ENCODE peak calls at places on chromosomes 13 and 19, in eight cellular contexts. X, Q, W, R, L, F, Z and Y are unnamed samples.

GRCh38 chr19:54257116-54257480 is at the start of gene LILRB5:
- DNase-seq in X (no peak), Q (no peak), W (no peak), R (no peak), L (no peak), F (peak; percentile 38), Z (no peak), Y (no peak)

GRCh38 chr13:73158851-73159250 is 100.0 kb downstream of the KLF5 start:
- DNase-seq in X (no peak), Q (no peak), W (peak; percentile 40), R (no peak), L (peak; percentile 83), F (no peak), Z (no peak), Y (no peak)

GRCh38 chr19:33629826-33630375 is 8.1 kb downstream of the CHST8 start:
- DNase-seq in X (no peak), Q (no peak), W (no peak), R (no peak), L (no peak), F (no peak), Z (no peak), Y (no peak)

GRCh38 chr13:69044629-69045028 is 1063.0 kb upstream of the ATXN8OS start:
- DNase-seq in X (no peak), Q (no peak), W (no peak), R (no peak), L (no peak), F (no peak), Z (no peak), Y (no peak)

GRCh38 chr13:49026851-49027250 is 51.1 kb downstream of the FNDC3A start:
- DNase-seq in X (no peak), Q (no peak), W (no peak), R (no peak), L (no peak), F (no peak), Z (no peak), Y (no peak)

GRCh38 chr19:53927745-53928144 is 18.7 kb downstream of the CACNG7 start:
- DNase-seq in X (no peak), Q (no peak), W (peak; percentile 58), R (peak; percentile 44), L (peak; percentile 19), F (peak; percentile 88), Z (no peak), Y (peak; percentile 73)

GRCh38 chr13:32423592-32423991 is 4.3 kb downstream of the N4BP2L1 start:
- DNase-seq in X (no peak), Q (no peak), W (no peak), R (no peak), L (no peak), F (no peak), Z (no peak), Y (no peak)

GRCh38 chr13:110359840-110360301 is 52.8 kb downstream of the COL4A2 start:
- DNase-seq in X (no peak), Q (no peak), W (peak; percentile 97), R (no peak), L (no peak), F (no peak), Z (no peak), Y (no peak)

GRCh38 chr19:35030257-35031071 is at the start of gene SCN1B:
- DNase-seq in X (peak; percentile 81), Q (no peak), W (peak; percentile 46), R (no peak), L (no peak), F (peak; percentile 78), Z (no peak), Y (peak; percentile 55)

GRCh38 chr13:102402292-102402691 is 444 bp upstream of the FGF14 start:
- DNase-seq in X (no peak), Q (no peak), W (no peak), R (peak; percentile 10), L (peak; percentile 25), F (peak; percentile 62), Z (no peak), Y (no peak)

GRCh38 chr13:60759499-60759898 is 362.5 kb downstream of the TDRD3 start:
- DNase-seq in X (no peak), Q (no peak), W (peak; percentile 26), R (no peak), L (peak; percentile 50), F (no peak), Z (no peak), Y (no peak)

GRCh38 chr19:44747739-44748425 is 626 bp upstream of the BCL3 start:
- DNase-seq in X (peak; percentile 87), Q (peak; percentile 52), W (no peak), R (peak; percentile 28), L (no peak), F (peak; percentile 59), Z (no peak), Y (no peak)

GRCh38 chr13:43036386-43037220 is 13.2 kb downstream of the DNAJC15 start:
- DNase-seq in X (no peak), Q (no peak), W (no peak), R (no peak), L (no peak), F (no peak), Z (no peak), Y (no peak)

GRCh38 chr13:110820311-110820710 is 94.6 kb downstream of the ANKRD10 start:
- DNase-seq in X (no peak), Q (no peak), W (no peak), R (no peak), L (no peak), F (peak; percentile 34), Z (no peak), Y (no peak)

GRCh38 chr19:7149956-7150705 is 80.6 kb downstream of the ZNF557 start:
- DNase-seq in X (peak; percentile 53), Q (no peak), W (no peak), R (no peak), L (no peak), F (no peak), Z (no peak), Y (no peak)

GRCh38 chr13:110397445-110397844 is 90.4 kb downstream of the COL4A2 start:
- DNase-seq in X (no peak), Q (peak; percentile 75), W (no peak), R (no peak), L (no peak), F (no peak), Z (no peak), Y (no peak)

GRCh38 chr19:39420769-39421168 is 8.3 kb downstream of the PLEKHG2 start:
- DNase-seq in X (no peak), Q (no peak), W (no peak), R (no peak), L (no peak), F (no peak), Z (no peak), Y (no peak)

GRCh38 chr19:49689133-49690072 is at the start of gene ADM5:
- DNase-seq in X (no peak), Q (no peak), W (no peak), R (no peak), L (no peak), F (peak; percentile 87), Z (no peak), Y (peak; percentile 60)
- TF ChIP-seq CTCF in X (peak; percentile 38), Q (peak; percentile 42), W (peak; percentile 79), R (peak; percentile 57), L (peak; percentile 82), F (peak; percentile 91), Z (peak; percentile 53), Y (peak; percentile 66)

GRCh38 chr13:30802953-30803478 is 67.7 kb downstream of the ALOX5AP start:
- DNase-seq in X (peak; percentile 91), Q (peak; percentile 87), W (peak; percentile 65), R (peak; percentile 60), L (no peak), F (peak; percentile 93), Z (peak; percentile 47), Y (peak; percentile 67)

GRCh38 chr13:30805132-30805537 is 69.8 kb downstream of the ALOX5AP start:
- DNase-seq in X (no peak), Q (no peak), W (no peak), R (no peak), L (no peak), F (no peak), Z (no peak), Y (no peak)

GRCh38 chr13:30805603-30806011 is 70.3 kb downstream of the ALOX5AP start:
- DNase-seq in X (no peak), Q (no peak), W (no peak), R (no peak), L (no peak), F (no peak), Z (no peak), Y (no peak)

GRCh38 chr13:30803791-30804190 is 68.4 kb downstream of the ALOX5AP start:
- DNase-seq in X (no peak), Q (no peak), W (no peak), R (no peak), L (no peak), F (no peak), Z (no peak), Y (no peak)

DNA sequence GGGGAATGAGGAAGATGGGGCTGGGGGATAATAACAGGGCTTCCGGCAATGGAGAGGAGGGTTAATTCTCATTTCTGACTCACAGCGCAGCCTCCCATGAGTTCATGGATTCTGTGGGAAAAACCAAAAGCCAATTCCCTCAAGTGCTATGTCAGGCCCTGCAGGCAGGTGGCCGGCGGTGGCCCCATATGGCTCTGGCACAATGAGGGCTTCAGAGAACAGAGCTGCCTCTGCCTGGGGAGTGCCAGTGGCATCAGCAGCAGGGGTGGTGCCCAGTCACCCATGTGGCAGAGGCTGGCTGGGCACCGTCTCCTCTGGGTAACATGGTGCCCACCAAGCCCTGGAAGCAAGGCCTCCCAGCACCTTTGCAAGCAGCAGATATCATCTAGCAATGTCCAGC is 69.1 kb downstream of the ALOX5AP start:
- DNase-seq in X (no peak), Q (no peak), W (no peak), R (no peak), L (no peak), F (no peak), Z (no peak), Y (no peak)
- TF ChIP-seq CTCF in X (no peak), Q (peak; percentile 24), W (peak; percentile 64), R (no peak), L (peak; percentile 23), F (peak; percentile 23), Z (no peak), Y (no peak)

DNA sequence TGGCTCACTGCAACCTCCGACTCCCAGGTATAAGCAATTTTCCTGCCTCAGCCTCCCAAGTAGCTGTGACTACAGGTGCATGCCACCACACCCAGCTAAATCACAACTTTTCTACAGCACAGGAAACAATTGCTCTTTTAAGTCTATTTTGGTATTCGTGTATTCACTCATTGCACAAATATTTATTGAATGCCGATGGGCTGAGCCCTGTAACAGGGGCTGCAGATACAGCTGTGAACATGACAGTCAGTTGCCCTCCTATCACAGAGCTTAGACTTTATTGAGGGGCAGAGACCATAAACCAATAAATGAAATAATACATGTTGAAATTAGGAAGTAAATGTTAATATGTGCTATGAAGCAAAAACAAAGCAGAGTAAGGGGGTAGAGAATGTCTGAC is 141.1 kb downstream of the MIPEP start:
- DNase-seq in X (no peak), Q (no peak), W (no peak), R (no peak), L (no peak), F (no peak), Z (no peak), Y (no peak)
- TF ChIP-seq CTCF in X (no peak), Q (no peak), W (no peak), R (no peak), L (no peak), F (no peak), Z (no peak), Y (no peak)

GRCh38 chr19:5302396-5302795 is 38.2 kb downstream of the PTPRS start:
- DNase-seq in X (no peak), Q (no peak), W (no peak), R (no peak), L (no peak), F (no peak), Z (no peak), Y (no peak)
- TF ChIP-seq CTCF in X (no peak), Q (no peak), W (no peak), R (no peak), L (no peak), F (no peak), Z (no peak), Y (no peak)